ENCODE peak calls at places on chromosomes 7 and 10, in nine cellular contexts. One of them, this sample, is unnamed.

GRCh38 chr7:22485189-22485588 is 14.8 kb downstream of the STEAP1B start:
- DNase-seq in T follicular helper cell: no peak
- DNase-seq in stimulated activated naive CD8-positive, alpha-beta T cell treated with anti-CD3 and anti-CD28 coated beads, Interleukin-15, Interleukin-2, amounts not matched to agents 100 U/mL and 50 U/mL, for 24 hours: no peak
- DNase-seq in IMR-90: peak; percentile 50
- DNase-seq in GM12865: no peak
- DNase-seq in fibroblast of pulmonary artery: no peak
- DNase-seq in brain pericyte: no peak
- DNase-seq in mucosa of gallbladder: no peak
- DNase-seq in HCT116: no peak
- DNase-seq in this sample: no peak

GRCh38 chr7:29003703-29004102 is 45.6 kb upstream of the TRIL start:
- DNase-seq in T follicular helper cell: no peak
- DNase-seq in stimulated activated naive CD8-positive, alpha-beta T cell treated with anti-CD3 and anti-CD28 coated beads, Interleukin-15, Interleukin-2, amounts not matched to agents 100 U/mL and 50 U/mL, for 24 hours: no peak
- DNase-seq in IMR-90: no peak
- DNase-seq in GM12865: no peak
- DNase-seq in fibroblast of pulmonary artery: no peak
- DNase-seq in brain pericyte: no peak
- DNase-seq in mucosa of gallbladder: no peak
- DNase-seq in HCT116: no peak
- DNase-seq in this sample: no peak

GRCh38 chr10:43584051-43584450 is 9.6 kb upstream of the ZNF239 start:
- DNase-seq in T follicular helper cell: no peak
- DNase-seq in stimulated activated naive CD8-positive, alpha-beta T cell treated with anti-CD3 and anti-CD28 coated beads, Interleukin-15, Interleukin-2, amounts not matched to agents 100 U/mL and 50 U/mL, for 24 hours: no peak
- DNase-seq in IMR-90: no peak
- DNase-seq in GM12865: no peak
- DNase-seq in fibroblast of pulmonary artery: no peak
- DNase-seq in brain pericyte: no peak
- DNase-seq in mucosa of gallbladder: no peak
- DNase-seq in HCT116: no peak
- DNase-seq in this sample: no peak

GRCh38 chr10:43112608-43112961 is 25.7 kb upstream of the CSGALNACT2 start:
- DNase-seq in T follicular helper cell: no peak
- DNase-seq in stimulated activated naive CD8-positive, alpha-beta T cell treated with anti-CD3 and anti-CD28 coated beads, Interleukin-15, Interleukin-2, amounts not matched to agents 100 U/mL and 50 U/mL, for 24 hours: no peak
- DNase-seq in IMR-90: no peak
- DNase-seq in GM12865: no peak
- DNase-seq in fibroblast of pulmonary artery: no peak
- DNase-seq in brain pericyte: no peak
- DNase-seq in mucosa of gallbladder: no peak
- DNase-seq in HCT116: no peak
- DNase-seq in this sample: no peak

GRCh38 chr10:69348824-69349541 is 67.7 kb downstream of the TACR2 start:
- DNase-seq in T follicular helper cell: no peak
- DNase-seq in stimulated activated naive CD8-positive, alpha-beta T cell treated with anti-CD3 and anti-CD28 coated beads, Interleukin-15, Interleukin-2, amounts not matched to agents 100 U/mL and 50 U/mL, for 24 hours: no peak
- DNase-seq in IMR-90: peak; percentile 94
- DNase-seq in GM12865: peak; percentile 22
- DNase-seq in fibroblast of pulmonary artery: peak; percentile 94
- DNase-seq in brain pericyte: no peak
- DNase-seq in mucosa of gallbladder: no peak
- DNase-seq in HCT116: no peak
- DNase-seq in this sample: no peak

GRCh38 chr10:24597426-24597825 is 126.3 kb downstream of the ARHGAP21 start:
- DNase-seq in T follicular helper cell: no peak
- DNase-seq in stimulated activated naive CD8-positive, alpha-beta T cell treated with anti-CD3 and anti-CD28 coated beads, Interleukin-15, Interleukin-2, amounts not matched to agents 100 U/mL and 50 U/mL, for 24 hours: no peak
- DNase-seq in IMR-90: no peak
- DNase-seq in GM12865: no peak
- DNase-seq in fibroblast of pulmonary artery: no peak
- DNase-seq in brain pericyte: no peak
- DNase-seq in mucosa of gallbladder: no peak
- DNase-seq in HCT116: no peak
- DNase-seq in this sample: no peak

GRCh38 chr10:123837771-123838170 is 53.8 kb downstream of the CPXM2 start:
- DNase-seq in T follicular helper cell: no peak
- DNase-seq in stimulated activated naive CD8-positive, alpha-beta T cell treated with anti-CD3 and anti-CD28 coated beads, Interleukin-15, Interleukin-2, amounts not matched to agents 100 U/mL and 50 U/mL, for 24 hours: no peak
- DNase-seq in IMR-90: no peak
- DNase-seq in GM12865: no peak
- DNase-seq in fibroblast of pulmonary artery: no peak
- DNase-seq in brain pericyte: no peak
- DNase-seq in mucosa of gallbladder: no peak
- DNase-seq in HCT116: no peak
- DNase-seq in this sample: no peak

GRCh38 chr10:123529146-123529760 is 136.9 kb upstream of the GPR26 start:
- DNase-seq in T follicular helper cell: no peak
- DNase-seq in stimulated activated naive CD8-positive, alpha-beta T cell treated with anti-CD3 and anti-CD28 coated beads, Interleukin-15, Interleukin-2, amounts not matched to agents 100 U/mL and 50 U/mL, for 24 hours: no peak
- DNase-seq in IMR-90: no peak
- DNase-seq in GM12865: no peak
- DNase-seq in fibroblast of pulmonary artery: no peak
- DNase-seq in brain pericyte: no peak
- DNase-seq in mucosa of gallbladder: no peak
- DNase-seq in HCT116: no peak
- DNase-seq in this sample: no peak

GRCh38 chr7:68748934-68749695 is 849.2 kb upstream of the AUTS2 start:
- DNase-seq in T follicular helper cell: no peak
- DNase-seq in stimulated activated naive CD8-positive, alpha-beta T cell treated with anti-CD3 and anti-CD28 coated beads, Interleukin-15, Interleukin-2, amounts not matched to agents 100 U/mL and 50 U/mL, for 24 hours: no peak
- DNase-seq in IMR-90: no peak
- DNase-seq in GM12865: no peak
- DNase-seq in fibroblast of pulmonary artery: no peak
- DNase-seq in brain pericyte: no peak
- DNase-seq in mucosa of gallbladder: no peak
- DNase-seq in HCT116: no peak
- DNase-seq in this sample: no peak

GRCh38 chr10:52541082-52541481 is 227.0 kb downstream of the DKK1 start:
- DNase-seq in T follicular helper cell: no peak
- DNase-seq in stimulated activated naive CD8-positive, alpha-beta T cell treated with anti-CD3 and anti-CD28 coated beads, Interleukin-15, Interleukin-2, amounts not matched to agents 100 U/mL and 50 U/mL, for 24 hours: no peak
- DNase-seq in IMR-90: peak; percentile 34
- DNase-seq in GM12865: no peak
- DNase-seq in fibroblast of pulmonary artery: peak; percentile 21
- DNase-seq in brain pericyte: no peak
- DNase-seq in mucosa of gallbladder: no peak
- DNase-seq in HCT116: no peak
- DNase-seq in this sample: no peak

GRCh38 chr7:90626011-90626410 is 29.9 kb downstream of the CDK14 start:
- DNase-seq in T follicular helper cell: no peak
- DNase-seq in stimulated activated naive CD8-positive, alpha-beta T cell treated with anti-CD3 and anti-CD28 coated beads, Interleukin-15, Interleukin-2, amounts not matched to agents 100 U/mL and 50 U/mL, for 24 hours: no peak
- DNase-seq in IMR-90: peak; percentile 82
- DNase-seq in GM12865: no peak
- DNase-seq in fibroblast of pulmonary artery: peak; percentile 71
- DNase-seq in brain pericyte: no peak
- DNase-seq in mucosa of gallbladder: peak; percentile 13
- DNase-seq in HCT116: no peak
- DNase-seq in this sample: no peak

GRCh38 chr10:133326745-133327650 is 9.7 kb downstream of the CALY start:
- DNase-seq in T follicular helper cell: no peak
- DNase-seq in stimulated activated naive CD8-positive, alpha-beta T cell treated with anti-CD3 and anti-CD28 coated beads, Interleukin-15, Interleukin-2, amounts not matched to agents 100 U/mL and 50 U/mL, for 24 hours: no peak
- DNase-seq in IMR-90: peak; percentile 73
- DNase-seq in GM12865: no peak
- DNase-seq in fibroblast of pulmonary artery: no peak
- DNase-seq in brain pericyte: no peak
- DNase-seq in mucosa of gallbladder: no peak
- DNase-seq in HCT116: no peak
- DNase-seq in this sample: no peak

GRCh38 chr7:1156782-1157535 is 3.0 kb downstream of the ZFAND2A start:
- DNase-seq in T follicular helper cell: no peak
- DNase-seq in stimulated activated naive CD8-positive, alpha-beta T cell treated with anti-CD3 and anti-CD28 coated beads, Interleukin-15, Interleukin-2, amounts not matched to agents 100 U/mL and 50 U/mL, for 24 hours: no peak
- DNase-seq in IMR-90: peak; percentile 52
- DNase-seq in GM12865: no peak
- DNase-seq in fibroblast of pulmonary artery: no peak
- DNase-seq in brain pericyte: peak; percentile 58
- DNase-seq in mucosa of gallbladder: peak; percentile 49
- DNase-seq in HCT116: no peak
- DNase-seq in this sample: no peak

GRCh38 chr7:102291056-102291915 is 4.6 kb downstream of the SH2B2 start:
- DNase-seq in T follicular helper cell: no peak
- DNase-seq in stimulated activated naive CD8-positive, alpha-beta T cell treated with anti-CD3 and anti-CD28 coated beads, Interleukin-15, Interleukin-2, amounts not matched to agents 100 U/mL and 50 U/mL, for 24 hours: peak; percentile 30
- DNase-seq in IMR-90: no peak
- DNase-seq in GM12865: peak; percentile 90
- DNase-seq in fibroblast of pulmonary artery: no peak
- DNase-seq in brain pericyte: no peak
- DNase-seq in mucosa of gallbladder: no peak
- DNase-seq in HCT116: no peak
- DNase-seq in this sample: no peak

GRCh38 chr10:125152646-125153368 is 7.6 kb downstream of the CTBP2 start:
- DNase-seq in T follicular helper cell: no peak
- DNase-seq in stimulated activated naive CD8-positive, alpha-beta T cell treated with anti-CD3 and anti-CD28 coated beads, Interleukin-15, Interleukin-2, amounts not matched to agents 100 U/mL and 50 U/mL, for 24 hours: no peak
- DNase-seq in IMR-90: no peak
- DNase-seq in GM12865: no peak
- DNase-seq in fibroblast of pulmonary artery: no peak
- DNase-seq in brain pericyte: peak; percentile 60
- DNase-seq in mucosa of gallbladder: no peak
- DNase-seq in HCT116: no peak
- DNase-seq in this sample: no peak

GRCh38 chr10:11396311-11396960 is 215.0 kb downstream of the USP6NL start:
- DNase-seq in T follicular helper cell: no peak
- DNase-seq in stimulated activated naive CD8-positive, alpha-beta T cell treated with anti-CD3 and anti-CD28 coated beads, Interleukin-15, Interleukin-2, amounts not matched to agents 100 U/mL and 50 U/mL, for 24 hours: no peak
- DNase-seq in IMR-90: no peak
- DNase-seq in GM12865: no peak
- DNase-seq in fibroblast of pulmonary artery: no peak
- DNase-seq in brain pericyte: no peak
- DNase-seq in mucosa of gallbladder: no peak
- DNase-seq in HCT116: no peak
- DNase-seq in this sample: no peak

GRCh38 chr10:92181575-92181974 is 109.3 kb downstream of the CPEB3 start:
- DNase-seq in T follicular helper cell: no peak
- DNase-seq in stimulated activated naive CD8-positive, alpha-beta T cell treated with anti-CD3 and anti-CD28 coated beads, Interleukin-15, Interleukin-2, amounts not matched to agents 100 U/mL and 50 U/mL, for 24 hours: no peak
- DNase-seq in IMR-90: no peak
- DNase-seq in GM12865: peak; percentile 49
- DNase-seq in fibroblast of pulmonary artery: peak; percentile 27
- DNase-seq in brain pericyte: peak; percentile 8
- DNase-seq in mucosa of gallbladder: no peak
- DNase-seq in HCT116: no peak
- DNase-seq in this sample: no peak

GRCh38 chr10:60466267-60467201 is 76.9 kb upstream of the ANK3 start:
- DNase-seq in T follicular helper cell: no peak
- DNase-seq in stimulated activated naive CD8-positive, alpha-beta T cell treated with anti-CD3 and anti-CD28 coated beads, Interleukin-15, Interleukin-2, amounts not matched to agents 100 U/mL and 50 U/mL, for 24 hours: no peak
- DNase-seq in IMR-90: peak; percentile 71
- DNase-seq in GM12865: no peak
- DNase-seq in fibroblast of pulmonary artery: no peak
- DNase-seq in brain pericyte: no peak
- DNase-seq in mucosa of gallbladder: no peak
- DNase-seq in HCT116: no peak
- DNase-seq in this sample: no peak

GRCh38 chr7:117068511-117069155 is 115.3 kb downstream of the ST7 start:
- DNase-seq in T follicular helper cell: no peak
- DNase-seq in stimulated activated naive CD8-positive, alpha-beta T cell treated with anti-CD3 and anti-CD28 coated beads, Interleukin-15, Interleukin-2, amounts not matched to agents 100 U/mL and 50 U/mL, for 24 hours: no peak
- DNase-seq in IMR-90: no peak
- DNase-seq in GM12865: no peak
- DNase-seq in fibroblast of pulmonary artery: no peak
- DNase-seq in brain pericyte: no peak
- DNase-seq in mucosa of gallbladder: no peak
- DNase-seq in HCT116: no peak
- DNase-seq in this sample: no peak

GRCh38 chr10:103395754-103396066 is 565 bp downstream of the ATP5MK start:
- DNase-seq in T follicular helper cell: no peak
- DNase-seq in stimulated activated naive CD8-positive, alpha-beta T cell treated with anti-CD3 and anti-CD28 coated beads, Interleukin-15, Interleukin-2, amounts not matched to agents 100 U/mL and 50 U/mL, for 24 hours: no peak
- DNase-seq in IMR-90: peak; percentile 7
- DNase-seq in GM12865: no peak
- DNase-seq in fibroblast of pulmonary artery: peak; percentile 25
- DNase-seq in brain pericyte: no peak
- DNase-seq in mucosa of gallbladder: no peak
- DNase-seq in HCT116: no peak
- DNase-seq in this sample: no peak

GRCh38 chr10:90125966-90126600 is 424.7 kb downstream of the KIF20B start:
- DNase-seq in T follicular helper cell: no peak
- DNase-seq in stimulated activated naive CD8-positive, alpha-beta T cell treated with anti-CD3 and anti-CD28 coated beads, Interleukin-15, Interleukin-2, amounts not matched to agents 100 U/mL and 50 U/mL, for 24 hours: no peak
- DNase-seq in IMR-90: no peak
- DNase-seq in GM12865: no peak
- DNase-seq in fibroblast of pulmonary artery: peak; percentile 87
- DNase-seq in brain pericyte: no peak
- DNase-seq in mucosa of gallbladder: no peak
- DNase-seq in HCT116: no peak
- DNase-seq in this sample: no peak

GRCh38 chr7:100540073-100540723 is 1.2 kb downstream of the AGFG2 start:
- DNase-seq in T follicular helper cell: no peak
- DNase-seq in stimulated activated naive CD8-positive, alpha-beta T cell treated with anti-CD3 and anti-CD28 coated beads, Interleukin-15, Interleukin-2, amounts not matched to agents 100 U/mL and 50 U/mL, for 24 hours: no peak
- DNase-seq in IMR-90: no peak
- DNase-seq in GM12865: no peak
- DNase-seq in fibroblast of pulmonary artery: no peak
- DNase-seq in brain pericyte: no peak
- DNase-seq in mucosa of gallbladder: peak; percentile 86
- DNase-seq in HCT116: no peak
- DNase-seq in this sample: no peak

GRCh38 chr7:67413670-67414069 is 417.0 kb downstream of the TYW1 start:
- DNase-seq in T follicular helper cell: no peak
- DNase-seq in stimulated activated naive CD8-positive, alpha-beta T cell treated with anti-CD3 and anti-CD28 coated beads, Interleukin-15, Interleukin-2, amounts not matched to agents 100 U/mL and 50 U/mL, for 24 hours: no peak
- DNase-seq in IMR-90: no peak
- DNase-seq in GM12865: no peak
- DNase-seq in fibroblast of pulmonary artery: no peak
- DNase-seq in brain pericyte: no peak
- DNase-seq in mucosa of gallbladder: no peak
- DNase-seq in HCT116: no peak
- DNase-seq in this sample: no peak

GRCh38 chr7:2726316-2727018 is 38.5 kb downstream of the AMZ1 start:
- DNase-seq in T follicular helper cell: no peak
- DNase-seq in stimulated activated naive CD8-positive, alpha-beta T cell treated with anti-CD3 and anti-CD28 coated beads, Interleukin-15, Interleukin-2, amounts not matched to agents 100 U/mL and 50 U/mL, for 24 hours: no peak
- DNase-seq in IMR-90: no peak
- DNase-seq in GM12865: no peak
- DNase-seq in fibroblast of pulmonary artery: no peak
- DNase-seq in brain pericyte: no peak
- DNase-seq in mucosa of gallbladder: no peak
- DNase-seq in HCT116: no peak
- DNase-seq in this sample: no peak

GRCh38 chr10:89419548-89419947 is 5.2 kb downstream of the IFIT5 start:
- DNase-seq in T follicular helper cell: peak; percentile 18
- DNase-seq in stimulated activated naive CD8-positive, alpha-beta T cell treated with anti-CD3 and anti-CD28 coated beads, Interleukin-15, Interleukin-2, amounts not matched to agents 100 U/mL and 50 U/mL, for 24 hours: no peak
- DNase-seq in IMR-90: peak; percentile 31
- DNase-seq in GM12865: peak; percentile 17
- DNase-seq in fibroblast of pulmonary artery: peak; percentile 49
- DNase-seq in brain pericyte: no peak
- DNase-seq in mucosa of gallbladder: no peak
- DNase-seq in HCT116: no peak
- DNase-seq in this sample: no peak

GRCh38 chr10:46551701-46552525 is 4.5 kb downstream of the GPRIN2 start:
- DNase-seq in T follicular helper cell: no peak
- DNase-seq in stimulated activated naive CD8-positive, alpha-beta T cell treated with anti-CD3 and anti-CD28 coated beads, Interleukin-15, Interleukin-2, amounts not matched to agents 100 U/mL and 50 U/mL, for 24 hours: no peak
- DNase-seq in IMR-90: no peak
- DNase-seq in GM12865: no peak
- DNase-seq in fibroblast of pulmonary artery: no peak
- DNase-seq in brain pericyte: no peak
- DNase-seq in mucosa of gallbladder: peak; percentile 10
- DNase-seq in HCT116: no peak
- DNase-seq in this sample: no peak

GRCh38 chr7:123367508-123368122 is 166.8 kb downstream of the IQUB start:
- DNase-seq in T follicular helper cell: no peak
- DNase-seq in stimulated activated naive CD8-positive, alpha-beta T cell treated with anti-CD3 and anti-CD28 coated beads, Interleukin-15, Interleukin-2, amounts not matched to agents 100 U/mL and 50 U/mL, for 24 hours: peak; percentile 7
- DNase-seq in IMR-90: no peak
- DNase-seq in GM12865: peak; percentile 63
- DNase-seq in fibroblast of pulmonary artery: peak; percentile 75
- DNase-seq in brain pericyte: no peak
- DNase-seq in mucosa of gallbladder: peak; percentile 12
- DNase-seq in HCT116: peak; percentile 45
- DNase-seq in this sample: no peak

GRCh38 chr10:83476211-83476610 is 663.1 kb upstream of the GHITM start:
- DNase-seq in T follicular helper cell: no peak
- DNase-seq in stimulated activated naive CD8-positive, alpha-beta T cell treated with anti-CD3 and anti-CD28 coated beads, Interleukin-15, Interleukin-2, amounts not matched to agents 100 U/mL and 50 U/mL, for 24 hours: no peak
- DNase-seq in IMR-90: no peak
- DNase-seq in GM12865: no peak
- DNase-seq in fibroblast of pulmonary artery: no peak
- DNase-seq in brain pericyte: no peak
- DNase-seq in mucosa of gallbladder: no peak
- DNase-seq in HCT116: no peak
- DNase-seq in this sample: no peak

GRCh38 chr10:49082767-49083166 is 32.6 kb downstream of the VSTM4 start:
- DNase-seq in T follicular helper cell: no peak
- DNase-seq in stimulated activated naive CD8-positive, alpha-beta T cell treated with anti-CD3 and anti-CD28 coated beads, Interleukin-15, Interleukin-2, amounts not matched to agents 100 U/mL and 50 U/mL, for 24 hours: no peak
- DNase-seq in IMR-90: no peak
- DNase-seq in GM12865: no peak
- DNase-seq in fibroblast of pulmonary artery: no peak
- DNase-seq in brain pericyte: no peak
- DNase-seq in mucosa of gallbladder: no peak
- DNase-seq in HCT116: no peak
- DNase-seq in this sample: no peak

GRCh38 chr10:47025253-47025539 is 114.0 kb downstream of the PTPN20 start:
- DNase-seq in T follicular helper cell: no peak
- DNase-seq in stimulated activated naive CD8-positive, alpha-beta T cell treated with anti-CD3 and anti-CD28 coated beads, Interleukin-15, Interleukin-2, amounts not matched to agents 100 U/mL and 50 U/mL, for 24 hours: no peak
- DNase-seq in IMR-90: no peak
- DNase-seq in GM12865: no peak
- DNase-seq in fibroblast of pulmonary artery: no peak
- DNase-seq in brain pericyte: no peak
- DNase-seq in mucosa of gallbladder: no peak
- DNase-seq in HCT116: no peak
- DNase-seq in this sample: peak; percentile 30

GRCh38 chr10:5645944-5646617 is 20.3 kb downstream of the ASB13 start:
- DNase-seq in T follicular helper cell: no peak
- DNase-seq in stimulated activated naive CD8-positive, alpha-beta T cell treated with anti-CD3 and anti-CD28 coated beads, Interleukin-15, Interleukin-2, amounts not matched to agents 100 U/mL and 50 U/mL, for 24 hours: no peak
- DNase-seq in IMR-90: no peak
- DNase-seq in GM12865: no peak
- DNase-seq in fibroblast of pulmonary artery: no peak
- DNase-seq in brain pericyte: no peak
- DNase-seq in mucosa of gallbladder: no peak
- DNase-seq in HCT116: no peak
- DNase-seq in this sample: no peak

This sample was measured in CD4-positive, alpha-beta T cell.